ENCODE peak calls at places on chromosomes 3 and 15, in six cellular contexts. One of them, this sample, is unnamed.

GRCh38 chr15:68299436-68299835 is 21.9 kb downstream of the FEM1B start:
- DNase-seq in IMR-90: no peak
- DNase-seq in left ventricle myocardium inferior: no peak
- DNase-seq in HCT116: no peak
- DNase-seq in A549: no peak
- DNase-seq in naive thymus-derived CD4-positive, alpha-beta T cell: no peak
- DNase-seq in this sample: no peak

GRCh38 chr3:100329800-100330489 is 4.6 kb upstream of the NIT2 start:
- DNase-seq in IMR-90: no peak
- DNase-seq in left ventricle myocardium inferior: no peak
- DNase-seq in HCT116: no peak
- DNase-seq in A549: no peak
- DNase-seq in naive thymus-derived CD4-positive, alpha-beta T cell: no peak
- DNase-seq in this sample: no peak

GRCh38 chr3:133883657-133884546 is 11.8 kb downstream of the RAB6B start:
- DNase-seq in IMR-90: no peak
- DNase-seq in left ventricle myocardium inferior: no peak
- DNase-seq in HCT116: no peak
- DNase-seq in A549: no peak
- DNase-seq in naive thymus-derived CD4-positive, alpha-beta T cell: no peak
- DNase-seq in this sample: no peak

GRCh38 chr15:57921371-57921770 is 144.1 kb downstream of the ALDH1A2 start:
- DNase-seq in IMR-90: no peak
- DNase-seq in left ventricle myocardium inferior: no peak
- DNase-seq in HCT116: no peak
- DNase-seq in A549: no peak
- DNase-seq in naive thymus-derived CD4-positive, alpha-beta T cell: no peak
- DNase-seq in this sample: no peak

GRCh38 chr3:83002869-83003445 is 1241.5 kb upstream of the GBE1 start:
- DNase-seq in IMR-90: no peak
- DNase-seq in left ventricle myocardium inferior: no peak
- DNase-seq in HCT116: no peak
- DNase-seq in A549: no peak
- DNase-seq in naive thymus-derived CD4-positive, alpha-beta T cell: no peak
- DNase-seq in this sample: no peak

GRCh38 chr3:1017879-1018278 is 74.9 kb upstream of the CNTN6 start:
- DNase-seq in IMR-90: no peak
- DNase-seq in left ventricle myocardium inferior: no peak
- DNase-seq in HCT116: no peak
- DNase-seq in A549: no peak
- DNase-seq in naive thymus-derived CD4-positive, alpha-beta T cell: no peak
- DNase-seq in this sample: no peak

GRCh38 chr15:98216166-98216565 is 255.7 kb downstream of the ARRDC4 start:
- DNase-seq in IMR-90: no peak
- DNase-seq in left ventricle myocardium inferior: no peak
- DNase-seq in HCT116: no peak
- DNase-seq in A549: no peak
- DNase-seq in naive thymus-derived CD4-positive, alpha-beta T cell: no peak
- DNase-seq in this sample: no peak

GRCh38 chr15:72199721-72200212 is 2.2 kb upstream of the GRAMD2A start:
- DNase-seq in IMR-90: peak; percentile 71
- DNase-seq in left ventricle myocardium inferior: peak; percentile 76
- DNase-seq in HCT116: peak; percentile 65
- DNase-seq in A549: peak; percentile 93
- DNase-seq in naive thymus-derived CD4-positive, alpha-beta T cell: peak; percentile 58
- DNase-seq in this sample: peak; percentile 41

GRCh38 chr3:79597719-79598118 is 170.1 kb downstream of the ROBO1 start:
- DNase-seq in IMR-90: no peak
- DNase-seq in left ventricle myocardium inferior: no peak
- DNase-seq in HCT116: no peak
- DNase-seq in A549: no peak
- DNase-seq in naive thymus-derived CD4-positive, alpha-beta T cell: no peak
- DNase-seq in this sample: no peak

GRCh38 chr15:63917588-63918316 is 84.0 kb upstream of the HERC1 start:
- DNase-seq in IMR-90: no peak
- DNase-seq in left ventricle myocardium inferior: no peak
- DNase-seq in HCT116: no peak
- DNase-seq in A549: no peak
- DNase-seq in naive thymus-derived CD4-positive, alpha-beta T cell: no peak
- DNase-seq in this sample: no peak

GRCh38 chr3:158522737-158523136 is 48.3 kb upstream of the MLF1 start:
- DNase-seq in IMR-90: peak; percentile 69
- DNase-seq in left ventricle myocardium inferior: no peak
- DNase-seq in HCT116: no peak
- DNase-seq in A549: no peak
- DNase-seq in naive thymus-derived CD4-positive, alpha-beta T cell: no peak
- DNase-seq in this sample: no peak

GRCh38 chr15:47685141-47685870 is 32.0 kb upstream of the SEMA6D start:
- DNase-seq in IMR-90: peak; percentile 25
- DNase-seq in left ventricle myocardium inferior: no peak
- DNase-seq in HCT116: no peak
- DNase-seq in A549: no peak
- DNase-seq in naive thymus-derived CD4-positive, alpha-beta T cell: no peak
- DNase-seq in this sample: no peak

GRCh38 chr3:192352142-192352541 is 375.2 kb downstream of the FGF12 start:
- DNase-seq in IMR-90: no peak
- DNase-seq in left ventricle myocardium inferior: no peak
- DNase-seq in HCT116: no peak
- DNase-seq in A549: no peak
- DNase-seq in naive thymus-derived CD4-positive, alpha-beta T cell: no peak
- DNase-seq in this sample: no peak

GRCh38 chr3:193396451-193397244 is 18.1 kb upstream of the ATP13A5 start:
- DNase-seq in IMR-90: no peak
- DNase-seq in left ventricle myocardium inferior: no peak
- DNase-seq in HCT116: no peak
- DNase-seq in A549: no peak
- DNase-seq in naive thymus-derived CD4-positive, alpha-beta T cell: no peak
- DNase-seq in this sample: no peak

GRCh38 chr3:14452676-14453367 is 50.4 kb downstream of the SLC6A6 start:
- DNase-seq in IMR-90: peak; percentile 98
- DNase-seq in left ventricle myocardium inferior: peak; percentile 90
- DNase-seq in HCT116: peak; percentile 73
- DNase-seq in A549: peak; percentile 83
- DNase-seq in naive thymus-derived CD4-positive, alpha-beta T cell: no peak
- DNase-seq in this sample: peak; percentile 65

DNA sequence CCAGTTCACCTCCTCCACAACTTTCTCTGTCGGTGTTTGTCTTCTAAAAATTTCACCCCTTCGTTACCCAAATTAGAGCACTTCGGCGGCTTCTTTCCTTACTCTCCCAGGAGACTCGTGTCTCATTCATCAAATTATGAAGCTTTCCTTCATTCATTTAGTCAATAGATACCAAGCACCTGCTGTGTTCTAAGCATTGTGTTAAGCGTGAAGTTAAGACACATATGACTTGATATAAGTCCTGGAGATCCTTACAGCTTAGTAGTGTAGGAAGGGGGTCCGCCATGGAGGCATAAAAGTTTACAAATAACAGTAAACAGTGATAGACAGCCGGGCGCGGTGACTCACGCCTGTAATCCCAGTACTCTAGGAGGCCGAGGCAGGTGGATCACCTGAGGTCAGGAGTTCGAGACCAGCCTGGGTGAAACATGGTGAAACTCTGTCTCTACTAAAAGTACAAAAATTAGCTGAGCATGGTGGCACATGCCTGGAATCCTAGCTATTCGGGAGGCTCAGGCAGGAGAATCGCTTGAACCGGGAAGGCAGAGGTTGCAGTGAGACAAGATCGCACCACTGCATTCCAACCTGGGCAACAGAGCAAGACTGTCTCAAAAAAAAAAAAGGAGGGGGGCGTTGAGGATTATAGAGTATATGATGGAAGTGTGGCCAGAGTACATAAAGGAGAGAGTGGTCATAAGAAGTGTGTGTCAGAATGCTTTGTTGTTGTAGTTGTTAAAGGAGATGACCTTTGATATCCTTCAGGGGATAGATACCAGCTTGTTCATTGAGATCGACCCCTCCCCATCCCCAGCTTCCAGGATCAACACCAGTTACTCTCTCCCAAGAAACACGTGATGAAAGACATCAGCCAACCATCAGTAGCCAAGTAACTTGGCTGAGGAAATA is 744 bp upstream of the CCDC32 start:
- DNase-seq in IMR-90: no peak
- DNase-seq in left ventricle myocardium inferior: no peak
- DNase-seq in HCT116: no peak
- DNase-seq in A549: no peak
- DNase-seq in naive thymus-derived CD4-positive, alpha-beta T cell: no peak
- DNase-seq in this sample: no peak
- H3K27ac ChIP-seq in IMR-90: no peak overlapping the region
- H3K27ac ChIP-seq in left ventricle myocardium inferior: peak overlapping the region; percentile 98
- H3K27ac ChIP-seq in HCT116: peak overlapping the region; percentile 76
- H3K27ac ChIP-seq in A549: peak overlapping the region; percentile 82
- H3K27ac ChIP-seq in naive thymus-derived CD4-positive, alpha-beta T cell: peak overlapping the region; percentile 96
- H3K27ac ChIP-seq in this sample: peak overlapping the region; percentile 84

GRCh38 chr3:30629736-30630135 is 23.3 kb downstream of the TGFBR2 start:
- DNase-seq in IMR-90: no peak
- DNase-seq in left ventricle myocardium inferior: no peak
- DNase-seq in HCT116: no peak
- DNase-seq in A549: no peak
- DNase-seq in naive thymus-derived CD4-positive, alpha-beta T cell: no peak
- DNase-seq in this sample: no peak
- H3K27ac ChIP-seq in IMR-90: no peak overlapping the region
- H3K27ac ChIP-seq in left ventricle myocardium inferior: peak overlapping the region; percentile 85
- H3K27ac ChIP-seq in HCT116: peak overlapping the region; percentile 60
- H3K27ac ChIP-seq in A549: peak overlapping the region; percentile 96
- H3K27ac ChIP-seq in naive thymus-derived CD4-positive, alpha-beta T cell: peak overlapping the region; percentile 68
- H3K27ac ChIP-seq in this sample: peak overlapping the region; percentile 57

GRCh38 chr15:35691176-35691761 is 145.3 kb upstream of the DPH6 start:
- DNase-seq in IMR-90: no peak
- DNase-seq in left ventricle myocardium inferior: no peak
- DNase-seq in HCT116: no peak
- DNase-seq in A549: no peak
- DNase-seq in naive thymus-derived CD4-positive, alpha-beta T cell: no peak
- DNase-seq in this sample: no peak

GRCh38 chr15:35690089-35690488 is 144.1 kb upstream of the DPH6 start:
- DNase-seq in IMR-90: no peak
- DNase-seq in left ventricle myocardium inferior: no peak
- DNase-seq in HCT116: no peak
- DNase-seq in A549: no peak
- DNase-seq in naive thymus-derived CD4-positive, alpha-beta T cell: no peak
- DNase-seq in this sample: no peak

GRCh38 chr15:35690698-35691116 is 144.7 kb upstream of the DPH6 start:
- DNase-seq in IMR-90: peak; percentile 82
- DNase-seq in left ventricle myocardium inferior: no peak
- DNase-seq in HCT116: no peak
- DNase-seq in A549: no peak
- DNase-seq in naive thymus-derived CD4-positive, alpha-beta T cell: no peak
- DNase-seq in this sample: no peak

GRCh38 chr15:35686347-35686746 is 140.4 kb upstream of the DPH6 start:
- DNase-seq in IMR-90: no peak
- DNase-seq in left ventricle myocardium inferior: no peak
- DNase-seq in HCT116: no peak
- DNase-seq in A549: no peak
- DNase-seq in naive thymus-derived CD4-positive, alpha-beta T cell: no peak
- DNase-seq in this sample: no peak

DNA sequence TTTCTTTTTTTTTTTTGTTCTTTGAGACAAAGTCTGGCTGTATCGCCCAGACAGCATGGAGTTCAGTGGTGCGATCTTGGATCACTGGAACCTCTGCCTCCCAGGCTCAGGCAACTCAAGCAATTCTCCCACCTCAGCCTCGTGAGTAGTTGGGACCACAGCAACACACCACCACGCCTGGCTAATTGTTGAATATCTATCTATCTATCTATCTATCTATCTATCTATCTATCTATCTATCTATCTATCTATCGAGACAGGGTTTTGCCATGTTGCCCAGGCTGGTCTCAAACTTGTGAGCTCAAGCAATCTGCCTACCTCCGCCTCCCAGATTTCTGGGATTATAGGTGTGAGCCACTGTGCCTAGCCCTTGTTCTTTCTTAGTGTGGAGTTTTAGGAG is 143.3 kb upstream of the DPH6 start:
- DNase-seq in IMR-90: no peak
- DNase-seq in left ventricle myocardium inferior: no peak
- DNase-seq in HCT116: no peak
- DNase-seq in A549: no peak
- DNase-seq in naive thymus-derived CD4-positive, alpha-beta T cell: no peak
- DNase-seq in this sample: no peak
- H3K27ac ChIP-seq in IMR-90: no peak overlapping the region
- H3K27ac ChIP-seq in left ventricle myocardium inferior: peak overlapping the region; percentile 93
- H3K27ac ChIP-seq in HCT116: no peak overlapping the region
- H3K27ac ChIP-seq in A549: no peak overlapping the region
- H3K27ac ChIP-seq in naive thymus-derived CD4-positive, alpha-beta T cell: no peak overlapping the region
- H3K27ac ChIP-seq in this sample: no peak overlapping the region

GRCh38 chr15:76664895-76665294 is 240.2 kb downstream of the SCAPER start:
- DNase-seq in IMR-90: no peak
- DNase-seq in left ventricle myocardium inferior: no peak
- DNase-seq in HCT116: no peak
- DNase-seq in A549: no peak
- DNase-seq in naive thymus-derived CD4-positive, alpha-beta T cell: no peak
- DNase-seq in this sample: no peak
- H3K27ac ChIP-seq in IMR-90: no peak overlapping the region
- H3K27ac ChIP-seq in left ventricle myocardium inferior: peak overlapping the region; percentile 60
- H3K27ac ChIP-seq in HCT116: no peak overlapping the region
- H3K27ac ChIP-seq in A549: no peak overlapping the region
- H3K27ac ChIP-seq in naive thymus-derived CD4-positive, alpha-beta T cell: no peak overlapping the region
- H3K27ac ChIP-seq in this sample: no peak overlapping the region

GRCh38 chr3:52481819-52482521 is 13.2 kb upstream of the STAB1 start:
- DNase-seq in IMR-90: peak; percentile 4
- DNase-seq in left ventricle myocardium inferior: no peak
- DNase-seq in HCT116: no peak
- DNase-seq in A549: peak; percentile 12
- DNase-seq in naive thymus-derived CD4-positive, alpha-beta T cell: no peak
- DNase-seq in this sample: no peak

GRCh38 chr3:52483577-52484495 is 11.3 kb upstream of the STAB1 start:
- DNase-seq in IMR-90: peak; percentile 68
- DNase-seq in left ventricle myocardium inferior: no peak
- DNase-seq in HCT116: no peak
- DNase-seq in A549: no peak
- DNase-seq in naive thymus-derived CD4-positive, alpha-beta T cell: no peak
- DNase-seq in this sample: peak; percentile 27

GRCh38 chr3:52484680-52485461 is 10.3 kb upstream of the STAB1 start:
- DNase-seq in IMR-90: no peak
- DNase-seq in left ventricle myocardium inferior: no peak
- DNase-seq in HCT116: no peak
- DNase-seq in A549: no peak
- DNase-seq in naive thymus-derived CD4-positive, alpha-beta T cell: no peak
- DNase-seq in this sample: no peak

GRCh38 chr3:52480768-52481715 is 14.1 kb upstream of the STAB1 start:
- DNase-seq in IMR-90: no peak
- DNase-seq in left ventricle myocardium inferior: no peak
- DNase-seq in HCT116: no peak
- DNase-seq in A549: no peak
- DNase-seq in naive thymus-derived CD4-positive, alpha-beta T cell: no peak
- DNase-seq in this sample: no peak

GRCh38 chr3:52483081-52483480 is 12.1 kb upstream of the STAB1 start:
- DNase-seq in IMR-90: no peak
- DNase-seq in left ventricle myocardium inferior: no peak
- DNase-seq in HCT116: no peak
- DNase-seq in A549: no peak
- DNase-seq in naive thymus-derived CD4-positive, alpha-beta T cell: no peak
- DNase-seq in this sample: no peak
- H3K27ac ChIP-seq in IMR-90: no peak overlapping the region
- H3K27ac ChIP-seq in left ventricle myocardium inferior: peak overlapping the region; percentile 85
- H3K27ac ChIP-seq in HCT116: no peak overlapping the region
- H3K27ac ChIP-seq in A549: no peak overlapping the region
- H3K27ac ChIP-seq in naive thymus-derived CD4-positive, alpha-beta T cell: no peak overlapping the region
- H3K27ac ChIP-seq in this sample: peak overlapping the region; percentile 47

DNA sequence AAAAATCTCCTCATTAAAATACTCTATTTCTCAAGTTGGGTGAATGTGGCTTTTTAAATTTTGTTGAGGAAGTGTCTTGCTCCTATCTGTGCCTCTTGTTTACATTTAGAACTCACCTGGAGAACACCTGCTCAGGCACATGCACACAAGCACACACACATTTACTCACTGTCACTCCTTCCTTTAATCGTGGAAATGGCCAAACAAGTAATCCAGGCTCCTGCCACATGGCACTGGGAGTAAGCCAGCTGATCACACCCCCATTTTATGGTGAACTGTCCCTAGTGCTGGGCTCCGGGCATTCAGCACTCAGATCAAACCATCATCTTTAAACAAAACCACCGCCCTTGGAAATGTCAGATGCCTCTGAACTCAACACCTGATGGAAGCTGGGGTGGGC is 204.7 kb upstream of the BHLHE40 start:
- DNase-seq in IMR-90: no peak
- DNase-seq in left ventricle myocardium inferior: no peak
- DNase-seq in HCT116: no peak
- DNase-seq in A549: no peak
- DNase-seq in naive thymus-derived CD4-positive, alpha-beta T cell: no peak
- DNase-seq in this sample: no peak
- H3K27ac ChIP-seq in IMR-90: no peak overlapping the region
- H3K27ac ChIP-seq in left ventricle myocardium inferior: no peak overlapping the region
- H3K27ac ChIP-seq in HCT116: no peak overlapping the region
- H3K27ac ChIP-seq in A549: no peak overlapping the region
- H3K27ac ChIP-seq in naive thymus-derived CD4-positive, alpha-beta T cell: no peak overlapping the region
- H3K27ac ChIP-seq in this sample: no peak overlapping the region